ENCODE peak calls at places on chromosome 2, in nine cellular contexts. One of them, this sample, is unnamed.

GRCh38 chr2:37568565-37568964 is 102.9 kb downstream of the CDC42EP3 start:
- DNase-seq in PC-3: no peak
- DNase-seq in PC-9: no peak
- DNase-seq in fibroblast of lung: no peak
- DNase-seq in lower lobe of right lung: no peak
- DNase-seq in psoas muscle: no peak
- DNase-seq in left lung: no peak
- DNase-seq in body of pancreas: no peak
- DNase-seq in pancreas: no peak
- DNase-seq in this sample: no peak

GRCh38 chr2:200279857-200280256 is 26.6 kb upstream of the SPATS2L start:
- DNase-seq in lower lobe of right lung: no peak
- DNase-seq in left lung: no peak
- DNase-seq in PC-3: no peak
- DNase-seq in fibroblast of lung: peak
- DNase-seq in PC-9: no peak
- DNase-seq in psoas muscle: no peak
- DNase-seq in pancreas: no peak
- DNase-seq in body of pancreas: no peak
- DNase-seq in this sample: no peak

GRCh38 chr2:64312622-64312948 is 141.4 kb upstream of the LGALSL start:
- DNase-seq in PC-3: no peak
- DNase-seq in psoas muscle: no peak
- DNase-seq in pancreas: no peak
- DNase-seq in lower lobe of right lung: no peak
- DNase-seq in PC-9: no peak
- DNase-seq in body of pancreas: no peak
- DNase-seq in left lung: no peak
- DNase-seq in fibroblast of lung: no peak
- DNase-seq in this sample: no peak

GRCh38 chr2:163719278-163719677 is 16.5 kb downstream of the FIGN start:
- DNase-seq in fibroblast of lung: no peak
- DNase-seq in body of pancreas: no peak
- DNase-seq in psoas muscle: no peak
- DNase-seq in PC-9: no peak
- DNase-seq in lower lobe of right lung: no peak
- DNase-seq in left lung: no peak
- DNase-seq in PC-3: no peak
- DNase-seq in pancreas: no peak
- DNase-seq in this sample: no peak

GRCh38 chr2:62586981-62587380 is 81.0 kb upstream of the TMEM17 start:
- DNase-seq in body of pancreas: no peak
- DNase-seq in PC-9: no peak
- DNase-seq in pancreas: no peak
- DNase-seq in lower lobe of right lung: no peak
- DNase-seq in left lung: no peak
- DNase-seq in PC-3: peak
- DNase-seq in psoas muscle: no peak
- DNase-seq in fibroblast of lung: peak
- DNase-seq in this sample: no peak

GRCh38 chr2:75311993-75312392 is 112.7 kb upstream of the TACR1 start:
- DNase-seq in PC-9: no peak
- DNase-seq in fibroblast of lung: no peak
- DNase-seq in lower lobe of right lung: no peak
- DNase-seq in psoas muscle: no peak
- DNase-seq in body of pancreas: no peak
- DNase-seq in PC-3: no peak
- DNase-seq in left lung: no peak
- DNase-seq in pancreas: no peak
- DNase-seq in this sample: no peak

GRCh38 chr2:84781942-84782716 is 98.8 kb downstream of the TRABD2A start:
- DNase-seq in left lung: peak
- DNase-seq in body of pancreas: no peak
- DNase-seq in pancreas: no peak
- DNase-seq in PC-3: peak
- DNase-seq in PC-9: no peak
- DNase-seq in lower lobe of right lung: peak
- DNase-seq in psoas muscle: no peak
- DNase-seq in fibroblast of lung: no peak
- DNase-seq in this sample: no peak

GRCh38 chr2:120503793-120504571 is 158.0 kb downstream of the INHBB start:
- DNase-seq in PC-9: no peak
- DNase-seq in left lung: no peak
- DNase-seq in lower lobe of right lung: no peak
- DNase-seq in PC-3: peak
- DNase-seq in psoas muscle: peak
- DNase-seq in body of pancreas: no peak
- DNase-seq in pancreas: no peak
- DNase-seq in fibroblast of lung: no peak
- DNase-seq in this sample: peak

GRCh38 chr2:216882876-216883275 is 23.0 kb upstream of the TNP1 start:
- DNase-seq in fibroblast of lung: no peak
- DNase-seq in psoas muscle: no peak
- DNase-seq in PC-9: no peak
- DNase-seq in pancreas: no peak
- DNase-seq in body of pancreas: no peak
- DNase-seq in lower lobe of right lung: no peak
- DNase-seq in left lung: no peak
- DNase-seq in PC-3: no peak
- DNase-seq in this sample: no peak

GRCh38 chr2:73176881-73177644 is 25.3 kb upstream of the NOTO start:
- DNase-seq in psoas muscle: peak
- DNase-seq in fibroblast of lung: peak
- DNase-seq in body of pancreas: peak
- DNase-seq in left lung: peak
- DNase-seq in PC-9: peak
- DNase-seq in PC-3: peak
- DNase-seq in lower lobe of right lung: peak
- DNase-seq in pancreas: peak
- DNase-seq in this sample: peak

GRCh38 chr2:20652141-20652540 is 1.2 kb upstream of the HS1BP3 start:
- DNase-seq in body of pancreas: no peak
- DNase-seq in left lung: no peak
- DNase-seq in fibroblast of lung: no peak
- DNase-seq in PC-9: no peak
- DNase-seq in pancreas: no peak
- DNase-seq in PC-3: no peak
- DNase-seq in psoas muscle: no peak
- DNase-seq in lower lobe of right lung: peak
- DNase-seq in this sample: no peak

GRCh38 chr2:95069465-95069864 is 44.0 kb downstream of the MAL start:
- DNase-seq in left lung: no peak
- DNase-seq in pancreas: no peak
- DNase-seq in psoas muscle: no peak
- DNase-seq in fibroblast of lung: no peak
- DNase-seq in PC-9: no peak
- DNase-seq in lower lobe of right lung: no peak
- DNase-seq in PC-3: no peak
- DNase-seq in body of pancreas: no peak
- DNase-seq in this sample: no peak

GRCh38 chr2:159450180-159450579 is 163.7 kb upstream of the WDSUB1 start:
- DNase-seq in PC-9: no peak
- DNase-seq in lower lobe of right lung: no peak
- DNase-seq in body of pancreas: no peak
- DNase-seq in fibroblast of lung: no peak
- DNase-seq in PC-3: no peak
- DNase-seq in left lung: no peak
- DNase-seq in psoas muscle: no peak
- DNase-seq in pancreas: no peak
- DNase-seq in this sample: no peak

GRCh38 chr2:178345951-178346350 is 105.0 kb downstream of the PRKRA start:
- DNase-seq in lower lobe of right lung: no peak
- DNase-seq in body of pancreas: no peak
- DNase-seq in psoas muscle: no peak
- DNase-seq in PC-9: no peak
- DNase-seq in left lung: no peak
- DNase-seq in fibroblast of lung: no peak
- DNase-seq in PC-3: no peak
- DNase-seq in pancreas: no peak
- DNase-seq in this sample: no peak

GRCh38 chr2:147224070-147224469 is 620.8 kb upstream of the ACVR2A start:
- DNase-seq in psoas muscle: no peak
- DNase-seq in PC-3: peak
- DNase-seq in left lung: no peak
- DNase-seq in fibroblast of lung: no peak
- DNase-seq in PC-9: no peak
- DNase-seq in body of pancreas: no peak
- DNase-seq in lower lobe of right lung: no peak
- DNase-seq in pancreas: no peak
- DNase-seq in this sample: no peak

GRCh38 chr2:18117592-18117991 is 239.1 kb downstream of the KCNS3 start:
- DNase-seq in lower lobe of right lung: peak
- DNase-seq in psoas muscle: no peak
- DNase-seq in left lung: peak
- DNase-seq in PC-9: no peak
- DNase-seq in PC-3: peak
- DNase-seq in fibroblast of lung: peak
- DNase-seq in body of pancreas: peak
- DNase-seq in pancreas: no peak
- DNase-seq in this sample: no peak

GRCh38 chr2:65545818-65546217 is 113.4 kb upstream of the SPRED2 start:
- DNase-seq in fibroblast of lung: no peak
- DNase-seq in lower lobe of right lung: no peak
- DNase-seq in psoas muscle: no peak
- DNase-seq in left lung: no peak
- DNase-seq in PC-9: peak
- DNase-seq in pancreas: no peak
- DNase-seq in body of pancreas: no peak
- DNase-seq in PC-3: no peak
- DNase-seq in this sample: no peak
- H3K27ac ChIP-seq in fibroblast of lung: no peak
- H3K27ac ChIP-seq in lower lobe of right lung: no peak
- H3K27ac ChIP-seq in psoas muscle: peak
- H3K27ac ChIP-seq in left lung: no peak
- H3K27ac ChIP-seq in PC-9: peak
- H3K27ac ChIP-seq in pancreas: no peak
- H3K27ac ChIP-seq in body of pancreas: no peak
- H3K27ac ChIP-seq in PC-3: no peak
- H3K27ac ChIP-seq in this sample: no peak

GRCh38 chr2:176876493-176877103 is 336.0 kb upstream of the HNRNPA3 start:
- DNase-seq in left lung: no peak
- DNase-seq in fibroblast of lung: no peak
- DNase-seq in psoas muscle: no peak
- DNase-seq in pancreas: no peak
- DNase-seq in lower lobe of right lung: no peak
- DNase-seq in PC-9: no peak
- DNase-seq in PC-3: no peak
- DNase-seq in body of pancreas: no peak
- DNase-seq in this sample: no peak

GRCh38 chr2:176872406-176872805 is 340.2 kb upstream of the HNRNPA3 start:
- DNase-seq in psoas muscle: no peak
- DNase-seq in lower lobe of right lung: no peak
- DNase-seq in left lung: no peak
- DNase-seq in pancreas: no peak
- DNase-seq in fibroblast of lung: no peak
- DNase-seq in body of pancreas: no peak
- DNase-seq in PC-3: no peak
- DNase-seq in PC-9: no peak
- DNase-seq in this sample: no peak

GRCh38 chr2:176873403-176873802 is 339.2 kb upstream of the HNRNPA3 start:
- DNase-seq in left lung: no peak
- DNase-seq in body of pancreas: no peak
- DNase-seq in PC-9: no peak
- DNase-seq in fibroblast of lung: peak
- DNase-seq in lower lobe of right lung: no peak
- DNase-seq in PC-3: no peak
- DNase-seq in psoas muscle: no peak
- DNase-seq in pancreas: no peak
- DNase-seq in this sample: no peak
- TF ChIP-seq CTCF in left lung: no peak
- TF ChIP-seq CTCF in body of pancreas: no peak
- TF ChIP-seq CTCF in PC-9: no peak
- TF ChIP-seq CTCF in fibroblast of lung: peak
- TF ChIP-seq CTCF in lower lobe of right lung: no peak
- TF ChIP-seq CTCF in PC-3: peak
- TF ChIP-seq CTCF in psoas muscle: no peak
- TF ChIP-seq CTCF in pancreas: no peak
- TF ChIP-seq CTCF in this sample: no peak

GRCh38 chr2:223464071-223464470 is 138.1 kb downstream of the SCG2 start:
- DNase-seq in body of pancreas: no peak
- DNase-seq in PC-3: no peak
- DNase-seq in PC-9: no peak
- DNase-seq in fibroblast of lung: peak
- DNase-seq in lower lobe of right lung: no peak
- DNase-seq in psoas muscle: no peak
- DNase-seq in pancreas: no peak
- DNase-seq in left lung: no peak
- DNase-seq in this sample: no peak
- H3K27ac ChIP-seq in body of pancreas: no peak
- H3K27ac ChIP-seq in PC-3: no peak
- H3K27ac ChIP-seq in PC-9: no peak
- H3K27ac ChIP-seq in fibroblast of lung: no peak
- H3K27ac ChIP-seq in lower lobe of right lung: no peak
- H3K27ac ChIP-seq in psoas muscle: no peak
- H3K27ac ChIP-seq in pancreas: no peak
- H3K27ac ChIP-seq in left lung: no peak
- H3K27ac ChIP-seq in this sample: no peak

GRCh38 chr2:187576906-187577305 is 22.7 kb upstream of the TFPI start:
- DNase-seq in PC-3: no peak
- DNase-seq in PC-9: no peak
- DNase-seq in pancreas: no peak
- DNase-seq in fibroblast of lung: no peak
- DNase-seq in psoas muscle: no peak
- DNase-seq in body of pancreas: no peak
- DNase-seq in lower lobe of right lung: no peak
- DNase-seq in left lung: no peak
- DNase-seq in this sample: no peak

GRCh38 chr2:187580462-187581124 is 26.4 kb upstream of the TFPI start:
- DNase-seq in left lung: no peak
- DNase-seq in lower lobe of right lung: no peak
- DNase-seq in PC-3: peak
- DNase-seq in pancreas: no peak
- DNase-seq in body of pancreas: no peak
- DNase-seq in psoas muscle: no peak
- DNase-seq in PC-9: peak
- DNase-seq in fibroblast of lung: peak
- DNase-seq in this sample: no peak

GRCh38 chr2:187573722-187574121 is 19.5 kb upstream of the TFPI start:
- DNase-seq in lower lobe of right lung: no peak
- DNase-seq in fibroblast of lung: no peak
- DNase-seq in left lung: no peak
- DNase-seq in PC-9: no peak
- DNase-seq in pancreas: no peak
- DNase-seq in body of pancreas: no peak
- DNase-seq in psoas muscle: no peak
- DNase-seq in PC-3: no peak
- DNase-seq in this sample: no peak

GRCh38 chr2:187575081-187576067 is 21.1 kb upstream of the TFPI start:
- DNase-seq in fibroblast of lung: peak
- DNase-seq in pancreas: no peak
- DNase-seq in psoas muscle: no peak
- DNase-seq in PC-3: peak
- DNase-seq in left lung: no peak
- DNase-seq in PC-9: no peak
- DNase-seq in body of pancreas: no peak
- DNase-seq in lower lobe of right lung: no peak
- DNase-seq in this sample: no peak

DNA sequence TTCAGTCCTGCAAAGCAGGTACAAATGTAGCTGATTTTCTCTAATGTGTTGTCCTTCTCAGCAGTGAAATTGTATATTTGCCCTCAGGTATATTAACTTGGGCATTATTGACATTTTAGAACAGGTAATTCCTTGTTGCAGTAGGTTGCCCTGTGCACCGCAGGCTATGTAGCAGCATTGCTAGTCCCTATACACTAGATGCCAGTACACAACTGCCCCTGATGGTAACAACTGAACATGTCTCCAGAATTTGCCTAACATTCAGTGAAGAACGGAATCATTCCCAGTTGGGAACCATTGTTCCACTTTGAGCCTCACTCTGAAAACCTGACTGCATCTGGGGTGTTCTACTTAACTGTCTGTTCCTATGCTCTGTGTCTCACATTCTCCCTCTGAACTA is 23.1 kb upstream of the TFPI start:
- DNase-seq in lower lobe of right lung: no peak
- DNase-seq in PC-3: peak
- DNase-seq in PC-9: no peak
- DNase-seq in left lung: no peak
- DNase-seq in psoas muscle: no peak
- DNase-seq in pancreas: no peak
- DNase-seq in body of pancreas: no peak
- DNase-seq in fibroblast of lung: no peak
- DNase-seq in this sample: no peak
- TF ChIP-seq CTCF in lower lobe of right lung: no peak
- TF ChIP-seq CTCF in PC-3: peak
- TF ChIP-seq CTCF in PC-9: no peak
- TF ChIP-seq CTCF in left lung: no peak
- TF ChIP-seq CTCF in psoas muscle: no peak
- TF ChIP-seq CTCF in pancreas: no peak
- TF ChIP-seq CTCF in body of pancreas: no peak
- TF ChIP-seq CTCF in fibroblast of lung: peak
- TF ChIP-seq CTCF in this sample: no peak